ENCODE peak calls at places on chromosomes 3 and 15, in six cellular contexts. D is mucosa of descending colon; W is HFF-Myc; T is AG10803; M is epithelial cell of esophagus; Z is CD8-positive, alpha-beta T cell. G is an unnamed sample.

GRCh38 chr15:62071711-62072308 is 5.0 kb downstream of the C2CD4A start:
- DNase-seq in D (no peak), W (no peak), T (peak; percentile 55), M (peak; percentile 56), Z (no peak), G (peak; percentile 76)

GRCh38 chr15:67307889-67308597 is 53.5 kb downstream of the IQCH start:
- DNase-seq in D (no peak), W (no peak), T (no peak), M (no peak), Z (no peak), G (no peak)

GRCh38 chr3:125431391-125431790 is 56.3 kb upstream of the ZNF148 start:
- DNase-seq in D (no peak), W (no peak), T (peak; percentile 65), M (no peak), Z (no peak), G (peak; percentile 5)

GRCh38 chr3:5138214-5138981 is 16.3 kb downstream of the ARL8B start:
- DNase-seq in D (no peak), W (no peak), T (peak; percentile 56), M (peak; percentile 29), Z (no peak), G (peak; percentile 39)

GRCh38 chr3:567488-568173 is 371.1 kb downstream of the CHL1 start:
- DNase-seq in D (no peak), W (no peak), T (no peak), M (no peak), Z (no peak), G (no peak)

GRCh38 chr3:123036352-123037014 is 8.9 kb upstream of the SEMA5B start:
- DNase-seq in D (no peak), W (no peak), T (peak; percentile 69), M (peak; percentile 89), Z (no peak), G (peak; percentile 76)

GRCh38 chr3:4396006-4396405 is 71.1 kb downstream of the SUMF1 start:
- DNase-seq in D (no peak), W (no peak), T (no peak), M (no peak), Z (no peak), G (no peak)

GRCh38 chr15:69462030-69462492 is 9.4 kb downstream of the RPLP1 start:
- DNase-seq in D (peak; percentile 65), W (no peak), T (no peak), M (no peak), Z (no peak), G (no peak)

GRCh38 chr3:4680227-4680691 is 187.1 kb downstream of the ITPR1 start:
- DNase-seq in D (no peak), W (peak; percentile 9), T (peak; percentile 9), M (no peak), Z (no peak), G (no peak)

GRCh38 chr15:69414702-69415161 is 583 bp downstream of the KIF23 start:
- DNase-seq in D (peak; percentile 54), W (peak; percentile 76), T (peak; percentile 95), M (peak; percentile 85), Z (no peak), G (peak; percentile 93)

GRCh38 chr3:30437172-30437571 is 169.2 kb upstream of the TGFBR2 start:
- DNase-seq in D (no peak), W (no peak), T (peak; percentile 78), M (no peak), Z (no peak), G (peak; percentile 87)

GRCh38 chr3:128174645-128175590 is 21.6 kb downstream of the EEFSEC start:
- DNase-seq in D (no peak), W (no peak), T (no peak), M (no peak), Z (no peak), G (peak; percentile 20)

GRCh38 chr3:147359177-147360062 is 46.9 kb downstream of the ZIC4 start:
- DNase-seq in D (no peak), W (no peak), T (no peak), M (no peak), Z (no peak), G (no peak)

GRCh38 chr3:195802795-195803194 is 8.9 kb downstream of the MUC4 start:
- DNase-seq in D (no peak), W (no peak), T (no peak), M (no peak), Z (no peak), G (no peak)
- H3K4me3 ChIP-seq in D (no peak overlapping the region), W (no peak overlapping the region), T (peak overlapping the region; percentile 34), M (no peak overlapping the region), Z (no peak overlapping the region), G (peak overlapping the region; percentile 19)

DNA sequence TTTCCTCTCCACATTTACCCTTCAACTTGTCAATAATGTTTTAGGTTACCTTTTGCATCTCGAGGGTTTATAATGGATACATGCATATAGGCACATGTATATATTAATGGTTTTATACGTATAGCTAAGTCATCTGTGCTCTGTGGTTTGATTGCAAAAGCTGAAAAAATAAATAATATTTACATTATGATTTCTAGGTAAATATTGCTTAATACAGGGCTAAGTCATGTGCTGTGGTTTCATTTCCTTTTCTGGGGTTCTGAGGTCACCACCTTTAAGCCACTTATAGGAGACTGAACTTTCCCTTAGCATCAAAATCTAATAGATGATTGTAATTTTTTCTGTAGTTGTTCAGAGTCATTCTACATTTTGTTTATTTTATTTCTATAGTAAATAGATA is 33.1 kb downstream of the LPP start:
- DNase-seq in D (no peak), W (no peak), T (no peak), M (peak; percentile 68), Z (no peak), G (no peak)
- H3K4me3 ChIP-seq in D (no peak overlapping the region), W (no peak overlapping the region), T (no peak overlapping the region), M (no peak overlapping the region), Z (no peak overlapping the region), G (no peak overlapping the region)

DNA sequence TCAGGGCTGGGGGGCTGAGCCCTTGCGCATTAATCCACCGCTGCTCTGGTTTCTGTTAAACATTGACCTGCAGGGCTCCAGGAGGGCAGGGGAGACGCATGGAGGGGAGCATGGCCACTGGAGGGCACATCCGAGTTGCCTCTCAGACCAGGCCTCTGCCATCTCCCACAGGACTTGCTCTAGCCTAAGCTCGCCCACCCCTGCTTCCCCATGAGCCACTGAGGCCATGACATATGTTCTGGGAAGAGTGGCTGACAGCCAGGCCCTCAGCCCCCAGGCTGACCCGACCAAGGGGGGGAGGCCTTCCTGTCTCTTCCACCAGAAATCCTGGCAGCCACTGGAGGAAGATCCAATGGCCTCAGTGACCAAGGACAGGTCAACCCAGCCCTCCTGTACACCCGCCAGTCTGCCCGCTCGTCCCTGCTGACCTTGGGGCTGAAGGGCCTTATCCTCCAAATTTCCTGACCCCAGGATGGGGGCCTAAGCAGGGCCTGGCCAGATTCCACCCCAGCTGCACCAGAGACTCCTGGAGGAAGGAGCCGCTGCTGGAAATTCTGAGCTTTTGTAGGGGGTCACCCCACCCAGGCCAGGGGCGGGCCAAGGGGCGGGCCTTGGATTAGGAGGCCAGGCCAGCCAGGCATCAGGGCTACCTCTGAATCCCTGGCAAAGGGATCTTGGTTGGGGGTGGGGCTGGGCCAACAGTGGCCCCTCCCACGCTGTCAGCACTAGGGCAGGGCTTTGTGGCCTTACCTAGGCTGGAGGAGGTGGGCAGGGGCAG is at the start of gene HYAL1:
- DNase-seq in D (peak; percentile 80), W (no peak), T (no peak), M (peak; percentile 41), Z (no peak), G (peak; percentile 31)
- H3K4me3 ChIP-seq in D (no peak within 1 kb of the TSS), W (no peak within 1 kb of the TSS), T (no peak within 1 kb of the TSS), M (peak within 1 kb of the TSS; percentile 3), Z (no peak within 1 kb of the TSS), G (no peak within 1 kb of the TSS)

GRCh38 chr3:117019082-117019713 is 309.6 kb downstream of the TUSC7 start:
- DNase-seq in D (no peak), W (peak; percentile 35), T (peak; percentile 59), M (peak; percentile 64), Z (no peak), G (peak; percentile 75)
- H3K4me3 ChIP-seq in D (no peak overlapping the region), W (no peak overlapping the region), T (no peak overlapping the region), M (no peak overlapping the region), Z (no peak overlapping the region), G (no peak overlapping the region)

GRCh38 chr15:94232107-94232506 is 746 bp downstream of the MCTP2 start:
- DNase-seq in D (no peak), W (no peak), T (no peak), M (peak; percentile 28), Z (no peak), G (no peak)
- H3K4me3 ChIP-seq in D (peak overlapping the region; percentile 75), W (peak overlapping the region; percentile 30), T (peak overlapping the region; percentile 65), M (peak overlapping the region; percentile 66), Z (peak overlapping the region; percentile 67), G (no peak overlapping the region)

GRCh38 chr15:71116366-71116765 is 1.1 kb downstream of the THSD4 start:
- DNase-seq in D (no peak), W (no peak), T (no peak), M (no peak), Z (no peak), G (peak; percentile 41)

GRCh38 chr15:71114066-71114680 is 1.1 kb upstream of the THSD4 start:
- DNase-seq in D (no peak), W (no peak), T (no peak), M (no peak), Z (no peak), G (no peak)

GRCh38 chr15:71115567-71116351 is 488 bp downstream of the THSD4 start:
- DNase-seq in D (peak; percentile 69), W (no peak), T (peak; percentile 45), M (peak; percentile 67), Z (no peak), G (peak; percentile 65)

GRCh38 chr15:71116942-71117341 is 1.7 kb downstream of the THSD4 start:
- DNase-seq in D (no peak), W (no peak), T (no peak), M (no peak), Z (no peak), G (no peak)

DNA sequence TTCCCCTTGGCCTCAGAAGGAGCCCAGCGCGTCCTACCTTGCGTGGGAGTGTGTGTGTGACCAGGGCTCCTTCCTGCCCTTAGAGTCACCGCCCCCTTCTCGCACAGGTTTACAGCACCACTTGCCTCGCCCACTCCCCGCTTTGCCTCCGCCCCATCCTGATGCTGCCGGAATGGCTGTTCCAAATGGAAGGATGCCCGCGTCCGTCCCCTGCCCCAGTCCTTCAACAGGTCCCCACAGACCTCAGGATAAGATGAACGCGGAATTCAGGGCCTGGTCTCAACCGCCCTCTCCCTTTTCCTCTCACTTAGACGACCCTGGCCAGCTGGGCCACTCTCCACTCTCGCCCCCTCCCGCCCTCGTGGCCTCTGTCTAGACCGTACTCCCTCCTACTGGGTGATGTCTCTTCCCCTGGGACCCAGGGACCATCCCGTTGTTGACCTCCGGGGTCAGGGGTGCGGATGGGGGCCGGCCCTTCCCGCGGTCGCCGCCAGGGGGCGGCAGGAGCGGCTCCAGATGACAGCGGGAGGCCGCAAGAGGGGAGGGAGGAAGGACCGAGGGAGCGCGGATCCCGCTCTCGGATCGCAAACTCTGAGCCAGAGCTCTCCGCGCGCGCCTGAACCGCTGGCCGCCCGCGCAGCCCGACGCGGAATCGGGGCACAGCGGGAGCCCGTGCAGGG is at the start of gene THSD4:
- DNase-seq in D (peak; percentile 75), W (no peak), T (peak; percentile 70), M (peak; percentile 71), Z (peak; percentile 40), G (peak; percentile 79)
- H3K4me3 ChIP-seq in D (peak within 1 kb of the TSS; percentile 34), W (peak within 1 kb of the TSS; percentile 83), T (peak within 1 kb of the TSS; percentile 63), M (peak within 1 kb of the TSS; percentile 65), Z (no peak within 1 kb of the TSS), G (peak within 1 kb of the TSS; percentile 62)